ENCODE peak calls at places on chromosome 16, in seven cellular contexts. J is cardiac muscle cell, X is pancreas, K is RWPE2, W is body of pancreas, O is uterus, U is Caco-2. R is an unnamed sample.

GRCh38 chr16:49638696-49639629 is 216.9 kb downstream of the ZNF423 start:
- DNase-seq in J (peak; percentile 71), X (no peak), K (no peak), W (no peak), O (no peak), U (no peak), R (no peak)

GRCh38 chr16:29825145-29826044 is 5.1 kb downstream of the MVP start:
- DNase-seq in J (peak; percentile 79), X (no peak), K (no peak), W (no peak), O (peak; percentile 79), U (no peak), R (peak; percentile 97)

GRCh38 chr16:22373662-22374310 is 633 bp downstream of the CDR2 start:
- DNase-seq in J (no peak), X (peak; percentile 53), K (no peak), W (peak; percentile 66), O (peak; percentile 52), U (peak; percentile 38), R (peak; percentile 57)

GRCh38 chr16:56910654-56911539 is 21.0 kb upstream of the HERPUD1 start:
- DNase-seq in J (peak; percentile 93), X (no peak), K (no peak), W (no peak), O (no peak), U (peak; percentile 43), R (peak; percentile 69)

GRCh38 chr16:50298075-50298460 is 31.7 kb downstream of the ADCY7 start:
- DNase-seq in J (no peak), X (no peak), K (peak; percentile 46), W (no peak), O (no peak), U (peak; percentile 38), R (no peak)

GRCh38 chr16:27508476-27508875 is 41.2 kb downstream of the GTF3C1 start:
- DNase-seq in J (no peak), X (no peak), K (no peak), W (no peak), O (no peak), U (no peak), R (no peak)

GRCh38 chr16:20327444-20328041 is at the start of gene GP2:
- DNase-seq in J (no peak), X (peak; percentile 81), K (no peak), W (peak; percentile 86), O (no peak), U (no peak), R (no peak)

GRCh38 chr16:1309888-1310831 is 724 bp downstream of the UBE2I start:
- DNase-seq in J (peak; percentile 52), X (no peak), K (no peak), W (peak; percentile 45), O (peak; percentile 74), U (no peak), R (peak; percentile 57)

GRCh38 chr16:8848939-8849391 is 19.8 kb downstream of the CARHSP1 start:
- DNase-seq in J (peak; percentile 49), X (no peak), K (peak; percentile 91), W (no peak), O (no peak), U (no peak), R (peak; percentile 68)

GRCh38 chr16:87463722-87464690 is 28.8 kb downstream of the ZCCHC14 start:
- DNase-seq in J (peak; percentile 84), X (no peak), K (no peak), W (no peak), O (no peak), U (no peak), R (peak; percentile 32)

GRCh38 chr16:74868501-74868900 is 93.9 kb upstream of the FA2H start:
- DNase-seq in J (peak; percentile 40), X (no peak), K (no peak), W (no peak), O (no peak), U (no peak), R (no peak)

GRCh38 chr16:77647726-77648125 is 74.6 kb upstream of the NUDT7 start:
- DNase-seq in J (no peak), X (no peak), K (no peak), W (no peak), O (no peak), U (no peak), R (no peak)

GRCh38 chr16:4426021-4426684 is 485 bp downstream of the DNAJA3 start:
- DNase-seq in J (peak; percentile 18), X (no peak), K (no peak), W (no peak), O (no peak), U (peak; percentile 72), R (peak; percentile 26)

GRCh38 chr16:74736531-74737157 is 36.0 kb upstream of the MLKL start:
- DNase-seq in J (no peak), X (no peak), K (no peak), W (no peak), O (no peak), U (no peak), R (no peak)

GRCh38 chr16:74224828-74225227 is 71.8 kb upstream of the PSMD7 start:
- DNase-seq in J (peak; percentile 63), X (no peak), K (no peak), W (no peak), O (no peak), U (no peak), R (no peak)

GRCh38 chr16:86919531-86920305 is 341.4 kb downstream of the FOXL1 start:
- DNase-seq in J (no peak), X (no peak), K (no peak), W (no peak), O (no peak), U (no peak), R (no peak)

GRCh38 chr16:75238132-75238852 is 13.1 kb downstream of the BCAR1 start:
- DNase-seq in J (peak; percentile 92), X (peak; percentile 61), K (no peak), W (no peak), O (peak; percentile 92), U (no peak), R (peak; percentile 72)

GRCh38 chr16:49493836-49494235 is 120.2 kb downstream of the C16orf78 start:
- DNase-seq in J (no peak), X (no peak), K (peak; percentile 22), W (no peak), O (peak; percentile 10), U (no peak), R (no peak)

GRCh38 chr16:87206646-87207451 is 110.3 kb downstream of the C16orf95 start:
- DNase-seq in J (peak; percentile 51), X (no peak), K (no peak), W (no peak), O (no peak), U (no peak), R (peak; percentile 45)

GRCh38 chr16:61926766-61927165 is 109.5 kb downstream of the CDH8 start:
- DNase-seq in J (no peak), X (no peak), K (no peak), W (no peak), O (no peak), U (no peak), R (no peak)

GRCh38 chr16:73949574-73950348 is 346.9 kb upstream of the PSMD7 start:
- DNase-seq in J (peak; percentile 86), X (peak; percentile 37), K (no peak), W (no peak), O (no peak), U (no peak), R (peak; percentile 3)

GRCh38 chr16:48054881-48055601 is 100.8 kb downstream of the ABCC12 start:
- DNase-seq in J (peak; percentile 77), X (peak; percentile 11), K (no peak), W (peak; percentile 47), O (no peak), U (peak; percentile 47), R (peak; percentile 14)

GRCh38 chr16:52912565-52913173 is 140.0 kb downstream of the CHD9NB start:
- DNase-seq in J (peak; percentile 65), X (peak; percentile 42), K (no peak), W (peak; percentile 76), O (peak; percentile 24), U (peak; percentile 75), R (peak; percentile 69)

GRCh38 chr16:78584213-78584860 is 484.9 kb downstream of the WWOX start:
- DNase-seq in J (no peak), X (no peak), K (no peak), W (no peak), O (no peak), U (no peak), R (no peak)

DNA sequence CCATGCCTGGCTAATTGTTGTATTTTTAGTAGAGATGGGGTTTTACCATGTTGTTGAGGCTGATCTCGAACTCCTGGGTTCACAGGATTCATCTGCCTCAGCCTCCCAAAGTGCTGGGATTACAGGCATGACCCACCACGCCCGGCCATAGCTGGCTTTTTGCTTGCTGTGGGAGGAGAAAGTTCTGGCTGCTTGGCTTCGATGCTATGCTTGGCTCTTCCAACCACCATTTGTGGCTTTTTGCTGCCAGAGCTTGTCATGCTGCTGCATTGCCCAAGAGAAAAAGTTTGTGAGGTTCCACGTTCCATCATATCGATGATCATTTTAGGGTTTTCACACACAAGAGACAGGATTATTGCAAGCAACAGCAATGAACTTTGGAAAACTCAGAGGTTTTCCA is 16.2 kb downstream of the BMERB1 start:
- DNase-seq in J (no peak), X (no peak), K (no peak), W (no peak), O (peak; percentile 31), U (no peak), R (peak; percentile 41)
- H3K4me3 ChIP-seq in J (no peak overlapping the region), X (no peak overlapping the region), K (no peak overlapping the region), W (no peak overlapping the region), O (no peak overlapping the region), U (no peak overlapping the region), R (no peak overlapping the region)

GRCh38 chr16:85330694-85331188 is 218.5 kb upstream of the CIBAR2 start:
- DNase-seq in J (peak; percentile 91), X (no peak), K (no peak), W (peak; percentile 43), O (no peak), U (peak; percentile 81), R (peak; percentile 55)
- H3K27me3 ChIP-seq in J (no peaks in the 10 kb centered on the region), X (no peaks in the 10 kb centered on the region), K (no peaks in the 10 kb centered on the region), W (no peaks in the 10 kb centered on the region), O (no peaks in the 10 kb centered on the region), U (no peaks in the 10 kb centered on the region), R (no peaks in the 10 kb centered on the region)

DNA sequence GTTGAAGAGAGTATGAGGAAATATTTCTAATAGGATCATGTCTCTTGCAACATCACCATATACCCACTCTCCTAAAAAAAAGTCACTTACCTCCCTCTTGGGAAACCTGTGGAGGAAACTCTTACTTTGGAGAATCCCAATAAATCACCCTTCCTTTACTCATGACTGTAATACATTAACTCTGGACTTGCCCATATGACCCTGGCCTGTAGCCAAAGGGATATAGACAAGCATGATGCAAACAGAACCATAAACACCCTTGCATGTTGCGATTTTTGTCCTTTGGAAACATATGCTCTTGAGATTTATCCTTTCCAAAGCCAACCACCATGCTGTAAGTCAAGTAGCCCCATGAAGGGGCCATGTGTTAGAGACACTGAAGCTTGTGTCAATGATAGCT is 19.5 kb downstream of the CDH11 start:
- DNase-seq in J (no peak), X (no peak), K (no peak), W (no peak), O (no peak), U (no peak), R (no peak)
- H3K36me3 ChIP-seq in J (no peaks in the 10 kb centered on the region), X (no peaks in the 10 kb centered on the region), K (peaks cover 13% of the 10 kb centered on the region), W (no peaks in the 10 kb centered on the region), O (no peaks in the 10 kb centered on the region), U (no peaks in the 10 kb centered on the region), R (no peaks in the 10 kb centered on the region)

DNA sequence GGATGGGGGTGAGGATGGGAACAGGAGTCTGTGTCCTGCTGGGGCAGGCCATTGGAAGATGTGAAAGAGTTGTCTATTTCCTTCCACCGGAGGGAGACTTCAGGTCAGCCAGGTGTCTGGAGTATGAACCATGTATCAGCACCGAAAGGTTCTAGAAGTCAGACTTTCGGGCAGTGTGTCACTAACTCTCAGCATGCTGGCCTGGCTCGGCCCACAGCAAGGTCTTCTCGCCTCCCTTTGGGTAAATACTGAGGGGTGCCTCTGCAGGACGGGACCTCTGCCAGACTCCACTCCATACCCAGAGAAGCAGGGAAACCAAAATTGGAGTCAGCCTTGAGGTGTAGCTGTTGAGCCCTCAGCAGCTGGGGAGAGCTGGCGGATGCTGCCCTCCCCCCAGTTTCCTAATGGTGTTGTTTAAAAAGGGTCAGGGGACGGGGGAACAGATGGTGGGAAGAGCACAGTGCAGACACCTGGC is 507 bp downstream of the CIITA start:
- DNase-seq in J (no peak), X (no peak), K (no peak), W (no peak), O (no peak), U (no peak), R (no peak)
- H3K4me3 ChIP-seq in J (no peak overlapping the region), X (peak overlapping the region; percentile 61), K (no peak overlapping the region), W (no peak overlapping the region), O (no peak overlapping the region), U (no peak overlapping the region), R (no peak overlapping the region)